ENCODE peak calls at places on chromosomes 16 and 17, in nine cellular contexts. P is AG04450; X is stimulated activated CD4-positive, alpha-beta T cell treated with anti-CD3 and anti-CD28 coated beads, TNF-alpha, amount 100 ng/mL, for 1 hour; Z is neural crest cell; M is RKO; J is NCI-H460; D is GM10248; B is activated CD4-positive, alpha-beta memory T cell treated with anti-CD3 and anti-CD28 coated beads, Interleukin-2, amount 10 ng/mL, durations not matched to agents 7 days and 5 days; A is endothelial cell. R is an unnamed sample.

GRCh38 chr16:15466886-15467781 is 32.7 kb downstream of the BMERB1 start:
- DNase-seq in P (no peak), X (no peak), Z (no peak), M (peak; percentile 57), J (no peak), D (no peak), B (no peak), A (no peak), R (no peak)

GRCh38 chr16:54284931-54285413 is 1.6 kb downstream of the IRX3 start:
- DNase-seq in P (no peak), X (no peak), Z (no peak), M (no peak), J (no peak), D (no peak), B (no peak), A (peak; percentile 32), R (no peak)

GRCh38 chr16:29806641-29807425 is 504 bp downstream of the MAZ start:
- DNase-seq in P (no peak), X (no peak), Z (peak; percentile 49), M (peak; percentile 76), J (no peak), D (peak; percentile 36), B (peak; percentile 68), A (peak; percentile 52), R (peak; percentile 63)

GRCh38 chr17:75518201-75518600 is 1.9 kb downstream of the TSEN54 start:
- DNase-seq in P (no peak), X (no peak), Z (no peak), M (no peak), J (no peak), D (no peak), B (peak; percentile 66), A (no peak), R (no peak)

GRCh38 chr16:87628940-87629339 is 26.6 kb downstream of the JPH3 start:
- DNase-seq in P (no peak), X (no peak), Z (no peak), M (peak; percentile 50), J (peak; percentile 87), D (no peak), B (no peak), A (no peak), R (peak; percentile 26)

GRCh38 chr17:42409467-42410351 is 13.3 kb downstream of the CAVIN1 start:
- DNase-seq in P (peak; percentile 75), X (no peak), Z (no peak), M (no peak), J (no peak), D (no peak), B (no peak), A (no peak), R (no peak)

GRCh38 chr16:67481561-67482259 is 753 bp upstream of the ATP6V0D1 start:
- DNase-seq in P (no peak), X (peak; percentile 31), Z (no peak), M (peak; percentile 60), J (no peak), D (no peak), B (peak; percentile 69), A (no peak), R (peak; percentile 75)

GRCh38 chr17:74408262-74408661 is 23.6 kb upstream of the GPRC5C start:
- DNase-seq in P (no peak), X (no peak), Z (no peak), M (peak; percentile 49), J (peak; percentile 9), D (no peak), B (no peak), A (no peak), R (no peak)

GRCh38 chr16:23407436-23408125 is 45.4 kb downstream of the COG7 start:
- DNase-seq in P (no peak), X (no peak), Z (no peak), M (no peak), J (no peak), D (no peak), B (no peak), A (no peak), R (no peak)

GRCh38 chr17:4719146-4719545 is 8.7 kb downstream of the ARRB2 start:
- DNase-seq in P (no peak), X (no peak), Z (no peak), M (no peak), J (no peak), D (no peak), B (no peak), A (no peak), R (no peak)

GRCh38 chr16:9081183-9081582 is 10.3 kb upstream of the HAPSTR1 start:
- DNase-seq in P (no peak), X (no peak), Z (no peak), M (no peak), J (no peak), D (no peak), B (no peak), A (no peak), R (no peak)

GRCh38 chr17:81184596-81184995 is 18.6 kb upstream of the AATK start:
- DNase-seq in P (no peak), X (no peak), Z (no peak), M (no peak), J (no peak), D (no peak), B (no peak), A (no peak), R (no peak)

R was measured in Peyer's patch.